ENCODE peak calls at places on chromosome 16, in nine cellular contexts. One of them, this sample, is unnamed.

GRCh38 chr16:22366371-22366770 is 8.0 kb downstream of the CDR2 start:
- DNase-seq in aorta: no peak
- DNase-seq in CD4-positive, alpha-beta memory T cell: no peak
- DNase-seq in fibroblast of lung: no peak
- DNase-seq in SJCRH30: no peak
- DNase-seq in effector memory CD4-positive, alpha-beta T cell: no peak
- DNase-seq in body of pancreas: no peak
- DNase-seq in GM23248: no peak
- DNase-seq in gastrocnemius medialis: no peak
- DNase-seq in this sample: no peak

GRCh38 chr16:23754594-23755483 is at the start of gene CHP2:
- DNase-seq in effector memory CD4-positive, alpha-beta T cell: no peak
- DNase-seq in SJCRH30: no peak
- DNase-seq in body of pancreas: peak; percentile 7
- DNase-seq in aorta: no peak
- DNase-seq in fibroblast of lung: no peak
- DNase-seq in gastrocnemius medialis: no peak
- DNase-seq in GM23248: no peak
- DNase-seq in CD4-positive, alpha-beta memory T cell: no peak
- DNase-seq in this sample: no peak

GRCh38 chr16:87311387-87311786 is 5.8 kb downstream of the C16orf95 start:
- DNase-seq in SJCRH30: no peak
- DNase-seq in gastrocnemius medialis: no peak
- DNase-seq in body of pancreas: no peak
- DNase-seq in CD4-positive, alpha-beta memory T cell: no peak
- DNase-seq in fibroblast of lung: no peak
- DNase-seq in aorta: no peak
- DNase-seq in GM23248: no peak
- DNase-seq in effector memory CD4-positive, alpha-beta T cell: no peak
- DNase-seq in this sample: no peak

GRCh38 chr16:50270510-50271147 is 4.3 kb downstream of the ADCY7 start:
- DNase-seq in effector memory CD4-positive, alpha-beta T cell: no peak
- DNase-seq in body of pancreas: no peak
- DNase-seq in aorta: peak; percentile 42
- DNase-seq in SJCRH30: no peak
- DNase-seq in fibroblast of lung: no peak
- DNase-seq in CD4-positive, alpha-beta memory T cell: no peak
- DNase-seq in GM23248: no peak
- DNase-seq in gastrocnemius medialis: peak; percentile 18
- DNase-seq in this sample: no peak

GRCh38 chr16:1552129-1552528 is 18.7 kb downstream of the TMEM204 start:
- DNase-seq in CD4-positive, alpha-beta memory T cell: no peak
- DNase-seq in effector memory CD4-positive, alpha-beta T cell: no peak
- DNase-seq in aorta: no peak
- DNase-seq in fibroblast of lung: no peak
- DNase-seq in body of pancreas: no peak
- DNase-seq in gastrocnemius medialis: no peak
- DNase-seq in SJCRH30: no peak
- DNase-seq in GM23248: no peak
- DNase-seq in this sample: no peak

GRCh38 chr16:634051-634670 is 1.9 kb downstream of the METTL26 start:
- DNase-seq in fibroblast of lung: no peak
- DNase-seq in effector memory CD4-positive, alpha-beta T cell: no peak
- DNase-seq in GM23248: no peak
- DNase-seq in SJCRH30: no peak
- DNase-seq in aorta: no peak
- DNase-seq in gastrocnemius medialis: no peak
- DNase-seq in CD4-positive, alpha-beta memory T cell: no peak
- DNase-seq in body of pancreas: no peak
- DNase-seq in this sample: no peak

GRCh38 chr16:57711-58110 is 4.1 kb downstream of the SNRNP25 start:
- DNase-seq in SJCRH30: no peak
- DNase-seq in GM23248: peak; percentile 39
- DNase-seq in effector memory CD4-positive, alpha-beta T cell: no peak
- DNase-seq in gastrocnemius medialis: no peak
- DNase-seq in body of pancreas: no peak
- DNase-seq in CD4-positive, alpha-beta memory T cell: peak; percentile 27
- DNase-seq in fibroblast of lung: peak; percentile 53
- DNase-seq in aorta: peak; percentile 48
- DNase-seq in this sample: no peak

GRCh38 chr16:19137201-19137601 is 23.4 kb downstream of the ITPRIPL2 start:
- DNase-seq in body of pancreas: no peak
- DNase-seq in fibroblast of lung: peak; percentile 74
- DNase-seq in SJCRH30: no peak
- DNase-seq in effector memory CD4-positive, alpha-beta T cell: no peak
- DNase-seq in gastrocnemius medialis: no peak
- DNase-seq in GM23248: peak; percentile 23
- DNase-seq in CD4-positive, alpha-beta memory T cell: no peak
- DNase-seq in aorta: no peak
- DNase-seq in this sample: no peak

GRCh38 chr16:86563489-86564345 is 2.9 kb upstream of the FOXC2 start:
- DNase-seq in effector memory CD4-positive, alpha-beta T cell: peak; percentile 72
- DNase-seq in fibroblast of lung: peak; percentile 93
- DNase-seq in CD4-positive, alpha-beta memory T cell: peak; percentile 88
- DNase-seq in gastrocnemius medialis: peak; percentile 83
- DNase-seq in body of pancreas: peak; percentile 95
- DNase-seq in GM23248: peak; percentile 93
- DNase-seq in aorta: peak; percentile 93
- DNase-seq in SJCRH30: peak; percentile 82
- DNase-seq in this sample: peak; percentile 69

GRCh38 chr16:59047114-59047513 is 313.0 kb upstream of the GOT2 start:
- DNase-seq in aorta: no peak
- DNase-seq in CD4-positive, alpha-beta memory T cell: no peak
- DNase-seq in fibroblast of lung: no peak
- DNase-seq in gastrocnemius medialis: no peak
- DNase-seq in SJCRH30: no peak
- DNase-seq in body of pancreas: no peak
- DNase-seq in effector memory CD4-positive, alpha-beta T cell: no peak
- DNase-seq in GM23248: no peak
- DNase-seq in this sample: no peak

GRCh38 chr16:86467490-86467889 is 42.8 kb upstream of the FOXF1 start:
- DNase-seq in GM23248: no peak
- DNase-seq in CD4-positive, alpha-beta memory T cell: no peak
- DNase-seq in fibroblast of lung: no peak
- DNase-seq in aorta: no peak
- DNase-seq in body of pancreas: no peak
- DNase-seq in SJCRH30: no peak
- DNase-seq in gastrocnemius medialis: no peak
- DNase-seq in effector memory CD4-positive, alpha-beta T cell: no peak
- DNase-seq in this sample: no peak

GRCh38 chr16:57574086-57574485 is 31.6 kb downstream of the ADGRG5 start:
- DNase-seq in CD4-positive, alpha-beta memory T cell: no peak
- DNase-seq in SJCRH30: no peak
- DNase-seq in GM23248: no peak
- DNase-seq in gastrocnemius medialis: no peak
- DNase-seq in aorta: no peak
- DNase-seq in fibroblast of lung: no peak
- DNase-seq in effector memory CD4-positive, alpha-beta T cell: no peak
- DNase-seq in body of pancreas: no peak
- DNase-seq in this sample: no peak

GRCh38 chr16:67423634-67424575 is 7.0 kb upstream of the HSD11B2 start:
- DNase-seq in GM23248: no peak
- DNase-seq in SJCRH30: no peak
- DNase-seq in fibroblast of lung: no peak
- DNase-seq in body of pancreas: no peak
- DNase-seq in gastrocnemius medialis: no peak
- DNase-seq in effector memory CD4-positive, alpha-beta T cell: no peak
- DNase-seq in aorta: no peak
- DNase-seq in CD4-positive, alpha-beta memory T cell: no peak
- DNase-seq in this sample: no peak

GRCh38 chr16:54927125-54928015 is 3.3 kb upstream of the IRX5 start:
- DNase-seq in gastrocnemius medialis: no peak
- DNase-seq in GM23248: no peak
- DNase-seq in fibroblast of lung: no peak
- DNase-seq in aorta: no peak
- DNase-seq in effector memory CD4-positive, alpha-beta T cell: no peak
- DNase-seq in body of pancreas: no peak
- DNase-seq in SJCRH30: no peak
- DNase-seq in CD4-positive, alpha-beta memory T cell: no peak
- DNase-seq in this sample: no peak

GRCh38 chr16:3282103-3282746 is 1.1 kb upstream of the ZNF263 start:
- DNase-seq in effector memory CD4-positive, alpha-beta T cell: no peak
- DNase-seq in body of pancreas: no peak
- DNase-seq in fibroblast of lung: no peak
- DNase-seq in SJCRH30: peak; percentile 82
- DNase-seq in aorta: no peak
- DNase-seq in CD4-positive, alpha-beta memory T cell: no peak
- DNase-seq in gastrocnemius medialis: no peak
- DNase-seq in GM23248: peak; percentile 85
- DNase-seq in this sample: peak; percentile 84

GRCh38 chr16:87713469-87714229 is 52.1 kb downstream of the KLHDC4 start:
- DNase-seq in gastrocnemius medialis: no peak
- DNase-seq in GM23248: no peak
- DNase-seq in effector memory CD4-positive, alpha-beta T cell: no peak
- DNase-seq in body of pancreas: no peak
- DNase-seq in SJCRH30: no peak
- DNase-seq in aorta: no peak
- DNase-seq in CD4-positive, alpha-beta memory T cell: peak; percentile 62
- DNase-seq in fibroblast of lung: no peak
- DNase-seq in this sample: no peak

DNA sequence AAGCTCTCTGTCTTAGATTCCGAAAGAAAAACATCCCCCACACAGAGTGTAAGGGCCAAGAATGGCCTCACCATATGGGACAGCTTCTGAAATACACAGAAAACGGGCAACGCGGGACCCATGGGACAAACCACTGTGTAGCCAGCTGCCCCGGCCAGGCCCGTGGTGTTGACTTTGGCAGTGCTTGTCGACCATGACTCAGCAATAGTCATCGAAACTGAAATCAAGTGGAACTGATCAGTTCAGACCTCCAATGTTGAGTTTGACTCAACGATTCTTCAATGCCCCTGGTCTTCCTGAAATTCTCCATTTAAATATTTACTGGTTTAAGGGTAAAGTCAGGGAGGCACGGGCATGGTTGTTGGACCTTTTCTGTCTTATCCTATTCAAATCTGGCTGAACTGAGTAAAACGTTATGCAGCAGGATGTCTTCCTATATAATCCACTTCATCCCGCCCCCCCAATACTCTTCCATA is 27.5 kb downstream of the ZFHX3 start:
- DNase-seq in effector memory CD4-positive, alpha-beta T cell: no peak
- DNase-seq in fibroblast of lung: peak; percentile 96
- DNase-seq in CD4-positive, alpha-beta memory T cell: no peak
- DNase-seq in SJCRH30: peak; percentile 87
- DNase-seq in body of pancreas: peak; percentile 97
- DNase-seq in GM23248: peak; percentile 92
- DNase-seq in aorta: peak; percentile 84
- DNase-seq in gastrocnemius medialis: peak; percentile 68
- DNase-seq in this sample: no peak
- H3K4me3 ChIP-seq in effector memory CD4-positive, alpha-beta T cell: no peak overlapping the region
- H3K4me3 ChIP-seq in fibroblast of lung: no peak overlapping the region
- H3K4me3 ChIP-seq in CD4-positive, alpha-beta memory T cell: no peak overlapping the region
- H3K4me3 ChIP-seq in SJCRH30: peak overlapping the region; percentile 46
- H3K4me3 ChIP-seq in body of pancreas: no peak overlapping the region
- H3K4me3 ChIP-seq in GM23248: peak overlapping the region; percentile 41
- H3K4me3 ChIP-seq in aorta: no peak overlapping the region
- H3K4me3 ChIP-seq in gastrocnemius medialis: no peak overlapping the region
- H3K4me3 ChIP-seq in this sample: no peak overlapping the region

GRCh38 chr16:56481468-56482112 is 30.2 kb downstream of the OGFOD1 start:
- DNase-seq in CD4-positive, alpha-beta memory T cell: no peak
- DNase-seq in fibroblast of lung: peak; percentile 19
- DNase-seq in aorta: no peak
- DNase-seq in SJCRH30: no peak
- DNase-seq in gastrocnemius medialis: peak; percentile 89
- DNase-seq in body of pancreas: no peak
- DNase-seq in GM23248: peak; percentile 23
- DNase-seq in effector memory CD4-positive, alpha-beta T cell: no peak
- DNase-seq in this sample: peak; percentile 41

GRCh38 chr16:56479469-56479868 is 28.1 kb downstream of the OGFOD1 start:
- DNase-seq in fibroblast of lung: no peak
- DNase-seq in aorta: no peak
- DNase-seq in body of pancreas: no peak
- DNase-seq in SJCRH30: no peak
- DNase-seq in CD4-positive, alpha-beta memory T cell: no peak
- DNase-seq in effector memory CD4-positive, alpha-beta T cell: no peak
- DNase-seq in GM23248: no peak
- DNase-seq in gastrocnemius medialis: no peak
- DNase-seq in this sample: no peak

GRCh38 chr16:56483394-56483793 is 32.0 kb downstream of the OGFOD1 start:
- DNase-seq in effector memory CD4-positive, alpha-beta T cell: no peak
- DNase-seq in SJCRH30: no peak
- DNase-seq in CD4-positive, alpha-beta memory T cell: no peak
- DNase-seq in body of pancreas: no peak
- DNase-seq in gastrocnemius medialis: no peak
- DNase-seq in fibroblast of lung: no peak
- DNase-seq in GM23248: no peak
- DNase-seq in aorta: no peak
- DNase-seq in this sample: no peak

GRCh38 chr16:56480776-56481467 is 29.6 kb downstream of the OGFOD1 start:
- DNase-seq in GM23248: peak; percentile 21
- DNase-seq in fibroblast of lung: no peak
- DNase-seq in aorta: no peak
- DNase-seq in CD4-positive, alpha-beta memory T cell: no peak
- DNase-seq in body of pancreas: no peak
- DNase-seq in gastrocnemius medialis: peak; percentile 81
- DNase-seq in SJCRH30: no peak
- DNase-seq in effector memory CD4-positive, alpha-beta T cell: no peak
- DNase-seq in this sample: peak; percentile 93

GRCh38 chr16:56482667-56483236 is 31.4 kb downstream of the OGFOD1 start:
- DNase-seq in body of pancreas: no peak
- DNase-seq in SJCRH30: no peak
- DNase-seq in GM23248: no peak
- DNase-seq in CD4-positive, alpha-beta memory T cell: no peak
- DNase-seq in fibroblast of lung: no peak
- DNase-seq in gastrocnemius medialis: no peak
- DNase-seq in effector memory CD4-positive, alpha-beta T cell: no peak
- DNase-seq in aorta: no peak
- DNase-seq in this sample: no peak
- H3K27ac ChIP-seq in body of pancreas: no peak overlapping the region
- H3K27ac ChIP-seq in SJCRH30: no peak overlapping the region
- H3K27ac ChIP-seq in GM23248: no peak overlapping the region
- H3K27ac ChIP-seq in CD4-positive, alpha-beta memory T cell: no peak overlapping the region
- H3K27ac ChIP-seq in fibroblast of lung: no peak overlapping the region
- H3K27ac ChIP-seq in gastrocnemius medialis: peak overlapping the region; percentile 94
- H3K27ac ChIP-seq in effector memory CD4-positive, alpha-beta T cell: no peak overlapping the region
- H3K27ac ChIP-seq in aorta: no peak overlapping the region
- H3K27ac ChIP-seq in this sample: peak overlapping the region; percentile 86

DNA sequence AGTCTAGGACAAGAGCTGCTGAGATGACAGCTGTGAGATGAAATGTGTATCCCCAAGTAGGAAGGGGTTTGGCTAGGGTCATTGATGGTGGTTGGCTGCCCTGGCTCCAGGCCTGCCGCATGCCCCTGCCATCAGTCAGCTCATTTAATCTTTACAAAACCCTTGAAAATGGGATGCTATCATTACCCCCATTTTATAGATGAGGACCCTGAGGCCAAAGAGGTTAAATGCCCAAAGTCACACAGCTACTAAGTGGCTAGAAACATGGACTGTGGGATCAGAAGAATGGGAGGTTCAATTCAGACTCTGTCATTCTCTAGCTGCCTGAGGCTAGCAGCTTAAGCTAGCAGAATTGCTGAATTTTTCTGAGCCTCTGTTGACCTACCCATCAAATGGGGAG is 198.8 kb downstream of the MAF start:
- DNase-seq in fibroblast of lung: no peak
- DNase-seq in gastrocnemius medialis: no peak
- DNase-seq in effector memory CD4-positive, alpha-beta T cell: no peak
- DNase-seq in aorta: no peak
- DNase-seq in GM23248: no peak
- DNase-seq in body of pancreas: no peak
- DNase-seq in CD4-positive, alpha-beta memory T cell: no peak
- DNase-seq in SJCRH30: no peak
- DNase-seq in this sample: no peak
- H3K9me3 ChIP-seq in fibroblast of lung: no peaks in the 10 kb centered on the region
- H3K9me3 ChIP-seq in gastrocnemius medialis: no peaks in the 10 kb centered on the region
- H3K9me3 ChIP-seq in effector memory CD4-positive, alpha-beta T cell: no peaks in the 10 kb centered on the region
- H3K9me3 ChIP-seq in aorta: peaks cover 5% of the 10 kb centered on the region
- H3K9me3 ChIP-seq in GM23248: no peaks in the 10 kb centered on the region
- H3K9me3 ChIP-seq in body of pancreas: peaks cover 5% of the 10 kb centered on the region
- H3K9me3 ChIP-seq in CD4-positive, alpha-beta memory T cell: no peaks in the 10 kb centered on the region
- H3K9me3 ChIP-seq in SJCRH30: no peaks in the 10 kb centered on the region
- H3K9me3 ChIP-seq in this sample: no peaks in the 10 kb centered on the region

GRCh38 chr16:16022683-16023064 is 73.3 kb downstream of the ABCC1 start:
- DNase-seq in GM23248: no peak
- DNase-seq in SJCRH30: no peak
- DNase-seq in aorta: no peak
- DNase-seq in effector memory CD4-positive, alpha-beta T cell: no peak
- DNase-seq in CD4-positive, alpha-beta memory T cell: no peak
- DNase-seq in gastrocnemius medialis: no peak
- DNase-seq in body of pancreas: no peak
- DNase-seq in fibroblast of lung: no peak
- DNase-seq in this sample: no peak
- H3K4me3 ChIP-seq in GM23248: peak overlapping the region; percentile 32
- H3K4me3 ChIP-seq in SJCRH30: no peak overlapping the region
- H3K4me3 ChIP-seq in aorta: no peak overlapping the region
- H3K4me3 ChIP-seq in effector memory CD4-positive, alpha-beta T cell: no peak overlapping the region
- H3K4me3 ChIP-seq in CD4-positive, alpha-beta memory T cell: no peak overlapping the region
- H3K4me3 ChIP-seq in gastrocnemius medialis: peak overlapping the region; percentile 38
- H3K4me3 ChIP-seq in body of pancreas: no peak overlapping the region
- H3K4me3 ChIP-seq in fibroblast of lung: no peak overlapping the region
- H3K4me3 ChIP-seq in this sample: no peak overlapping the region